ENCODE peak calls at places on chromosomes 12 and 14, in ten cellular contexts. X, Y, R, D, O, M, J, F, K and C are unnamed samples.

GRCh38 chr12:53380797-53381738 is 1.1 kb downstream of the SP1 start:
- DNase-seq in M (no peak), K (no peak), F (peak), R (no peak), O (no peak), J (no peak), D (no peak), X (no peak), Y (no peak), C (no peak)

GRCh38 chr12:74401966-74402365 is 135.7 kb upstream of the ATXN7L3B start:
- DNase-seq in Y (no peak), X (peak), K (no peak), J (no peak), O (no peak), F (no peak), D (no peak), R (no peak), M (no peak), C (no peak)

GRCh38 chr14:78902010-78902623 is 731.9 kb downstream of the NRXN3 start:
- DNase-seq in F (peak), R (peak), O (no peak), M (peak), Y (no peak), X (peak), K (no peak), J (no peak), D (no peak), C (peak)

GRCh38 chr12:120264511-120265202 is 873 bp downstream of the PXN start:
- DNase-seq in R (no peak), F (no peak), K (no peak), J (no peak), X (no peak), M (no peak), O (no peak), Y (peak), D (no peak), C (no peak)

GRCh38 chr12:77013091-77013490 is 52.3 kb downstream of the E2F7 start:
- DNase-seq in K (no peak), D (peak), O (no peak), M (no peak), Y (no peak), X (no peak), F (no peak), J (no peak), R (no peak), C (no peak)

GRCh38 chr12:15522574-15523187 is 200.4 kb downstream of the PTPRO start:
- DNase-seq in R (no peak), D (no peak), J (no peak), X (peak), Y (no peak), M (no peak), K (no peak), O (no peak), F (peak), C (no peak)

GRCh38 chr12:132664206-132665148 is 22.7 kb downstream of the POLE start:
- DNase-seq in J (no peak), F (no peak), Y (no peak), O (no peak), K (no peak), M (no peak), D (no peak), X (no peak), R (no peak), C (no peak)

GRCh38 chr14:58789756-58790155 is 152.0 kb downstream of the DACT1 start:
- DNase-seq in O (no peak), K (no peak), J (no peak), R (no peak), X (no peak), F (no peak), D (peak), M (no peak), Y (no peak), C (no peak)

GRCh38 chr12:97272471-97272870 is 190.1 kb upstream of the RMST start:
- DNase-seq in K (no peak), F (no peak), Y (no peak), X (no peak), D (no peak), M (no peak), R (no peak), O (no peak), J (no peak), C (no peak)

GRCh38 chr12:2314492-2314891 is 261.7 kb downstream of the CACNA1C start:
- DNase-seq in X (no peak), F (no peak), O (no peak), R (no peak), D (no peak), Y (no peak), J (no peak), M (no peak), K (no peak), C (no peak)

GRCh38 chr12:18496156-18496555 is 234.8 kb downstream of the PIK3C2G start:
- DNase-seq in K (no peak), D (no peak), J (no peak), R (no peak), O (no peak), F (no peak), Y (no peak), M (no peak), X (no peak), C (no peak)

GRCh38 chr14:102593841-102594170 is 1.4 kb downstream of the RCOR1 start:
- DNase-seq in X (no peak), K (no peak), Y (no peak), F (peak), J (no peak), O (no peak), D (no peak), M (no peak), R (no peak), C (no peak)

GRCh38 chr12:34398706-34399630 is 376.7 kb downstream of the ALG10 start:
- DNase-seq in Y (peak), O (no peak), M (peak), F (no peak), K (peak), R (peak), D (no peak), J (no peak), X (no peak), C (peak)

GRCh38 chr12:65168606-65169310 is 625 bp upstream of the LEMD3 start:
- DNase-seq in O (no peak), X (no peak), M (no peak), R (no peak), D (no peak), Y (no peak), F (no peak), J (no peak), K (no peak), C (no peak)

GRCh38 chr12:109288571-109288970 is 20.5 kb downstream of the FOXN4 start:
- DNase-seq in O (no peak), D (no peak), R (no peak), M (no peak), Y (no peak), K (no peak), J (no peak), X (no peak), F (no peak), C (no peak)

GRCh38 chr14:65349100-65349499 is 63.4 kb upstream of the FUT8 start:
- DNase-seq in R (no peak), K (no peak), D (no peak), O (no peak), X (no peak), F (no peak), J (no peak), M (no peak), Y (no peak), C (no peak)

GRCh38 chr12:76916170-76916540 is 37.3 kb upstream of the CSRP2 start:
- DNase-seq in K (no peak), R (no peak), F (no peak), O (no peak), X (no peak), J (no peak), M (no peak), D (no peak), Y (no peak), C (no peak)

GRCh38 chr12:122356192-122356635 is 66.3 kb downstream of the CLIP1 start:
- DNase-seq in F (peak), O (peak), D (peak), Y (peak), X (peak), K (no peak), R (no peak), J (peak), M (peak), C (peak)

GRCh38 chr12:99066726-99067125 is 421.6 kb downstream of the APAF1 start:
- DNase-seq in D (no peak), J (no peak), K (no peak), X (no peak), F (no peak), R (no peak), Y (no peak), M (no peak), O (no peak), C (no peak)

GRCh38 chr12:70106347-70106746 is 136.9 kb upstream of the CNOT2 start:
- DNase-seq in X (no peak), R (no peak), F (no peak), M (no peak), O (no peak), Y (no peak), K (no peak), J (no peak), D (no peak), C (no peak)

GRCh38 chr14:21081521-21082184 is 11.5 kb downstream of the ARHGEF40 start:
- DNase-seq in Y (no peak), D (no peak), R (no peak), M (no peak), X (no peak), O (no peak), F (no peak), K (no peak), J (no peak), C (no peak)

GRCh38 chr14:100537701-100538565 is 49.3 kb downstream of the BEGAIN start:
- DNase-seq in O (no peak), F (no peak), D (no peak), J (no peak), M (no peak), X (peak), R (peak), K (peak), Y (no peak), C (peak)

GRCh38 chr14:75491376-75491978 is 30.8 kb upstream of the BATF start:
- DNase-seq in X (no peak), O (no peak), R (no peak), D (no peak), F (no peak), K (peak), M (no peak), Y (no peak), J (no peak), C (no peak)

GRCh38 chr14:68630611-68631013 is 162.3 kb downstream of the ZFP36L1 start:
- DNase-seq in D (no peak), K (peak), M (no peak), R (no peak), O (no peak), J (no peak), Y (no peak), F (no peak), X (peak), C (no peak)

GRCh38 chr12:80178846-80179245 is 79.5 kb downstream of the OTOGL start:
- DNase-seq in K (no peak), O (no peak), D (no peak), F (no peak), Y (no peak), X (no peak), R (no peak), M (no peak), J (no peak), C (no peak)

GRCh38 chr12:57521475-57522018 is 1.1 kb upstream of the MBD6 start:
- DNase-seq in J (no peak), F (no peak), K (peak), M (peak), O (peak), R (peak), X (no peak), Y (peak), D (no peak), C (peak)

GRCh38 chr12:122368361-122369073 is 54.0 kb downstream of the CLIP1 start:
- DNase-seq in Y (no peak), O (no peak), R (no peak), K (peak), X (no peak), M (no peak), J (no peak), D (no peak), F (no peak), C (no peak)

GRCh38 chr12:6765634-6766581 is at the start of gene PTMS:
- DNase-seq in F (no peak), D (peak), M (peak), J (no peak), R (peak), K (peak), X (peak), O (no peak), Y (no peak), C (peak)

GRCh38 chr14:73463411-73463810 is 5.1 kb upstream of the NUMB start:
- DNase-seq in F (peak), M (peak), O (peak), Y (no peak), R (no peak), X (peak), J (no peak), K (peak), D (peak), C (no peak)

GRCh38 chr12:46557539-46558373 is 185.2 kb upstream of the SLC38A2 start:
- DNase-seq in Y (no peak), O (no peak), M (no peak), R (no peak), X (no peak), F (no peak), K (no peak), J (no peak), D (peak), C (no peak)

GRCh38 chr14:99565383-99565782 is 38.6 kb downstream of the CCDC85C start:
- DNase-seq in O (no peak), D (no peak), F (no peak), J (no peak), R (no peak), X (no peak), M (no peak), K (no peak), Y (no peak), C (no peak)

GRCh38 chr12:66905201-66905600 is 226.3 kb upstream of the GRIP1 start:
- DNase-seq in J (no peak), Y (no peak), O (no peak), F (no peak), K (no peak), X (no peak), M (no peak), D (no peak), R (no peak), C (no peak)

GRCh38 chr12:87509233-87509820 is 519.9 kb downstream of the C12orf50 start:
- DNase-seq in M (no peak), Y (no peak), X (no peak), K (no peak), D (no peak), R (no peak), O (no peak), J (no peak), F (no peak), C (no peak)

GRCh38 chr12:75480469-75480949 is at the start of gene GLIPR1:
- DNase-seq in X (peak), M (peak), Y (peak), R (peak), K (peak), O (peak), F (peak), J (peak), D (peak), C (no peak)

GRCh38 chr14:37658174-37658573 is 62.7 kb downstream of the TTC6 start:
- DNase-seq in F (no peak), J (no peak), O (no peak), Y (no peak), X (no peak), D (no peak), M (no peak), K (no peak), R (no peak), C (no peak)

GRCh38 chr14:36443374-36443773 is 76.7 kb downstream of the NKX2-1 start:
- DNase-seq in K (no peak), Y (no peak), M (no peak), X (no peak), F (no peak), D (no peak), J (no peak), O (no peak), R (no peak), C (no peak)

GRCh38 chr14:101474563-101475467 is 86.5 kb upstream of the DIO3 start:
- DNase-seq in Y (no peak), O (no peak), D (no peak), J (no peak), R (no peak), F (no peak), M (peak), K (peak), X (no peak), C (no peak)

GRCh38 chr12:27733052-27733656 is 22.5 kb downstream of the MRPS35 start:
- DNase-seq in Y (peak), M (no peak), D (no peak), R (no peak), X (no peak), O (peak), F (peak), J (no peak), K (no peak), C (peak)

GRCh38 chr12:49664591-49665146 is 41.3 kb downstream of the PRPF40B start:
- DNase-seq in J (no peak), O (no peak), F (no peak), Y (no peak), K (no peak), R (no peak), X (no peak), M (no peak), D (no peak), C (peak)